ENCODE peak calls at places on chromosomes 5 and 9, in six cellular contexts. U is endodermal cell, G is neural progenitor cell, K is heart left ventricle, A is AG04450, H is OCI-LY7. C is an unnamed sample.

GRCh38 chr9:133727277-133727875 is 10.8 kb downstream of the SARDH start:
- DNase-seq in U (peak), G (peak), K (peak), A (no peak), H (no peak), C (no peak)

GRCh38 chr9:29701971-29702370 is 2128.7 kb upstream of the C9orf72 start:
- DNase-seq in U (no peak), G (no peak), K (no peak), A (no peak), H (no peak), C (peak)

GRCh38 chr9:89893886-89894285 is 289.1 kb downstream of the GADD45G start:
- DNase-seq in U (no peak), G (no peak), K (no peak), A (no peak), H (no peak), C (no peak)

GRCh38 chr5:78501411-78502338 is 141.3 kb downstream of the SCAMP1 start:
- DNase-seq in U (peak), G (no peak), K (no peak), A (no peak), H (no peak), C (no peak)

GRCh38 chr9:111978616-111979015 is 82.0 kb downstream of the UGCG start:
- DNase-seq in U (no peak), G (no peak), K (no peak), A (no peak), H (no peak), C (no peak)

GRCh38 chr9:32899181-32899580 is 102.2 kb downstream of the APTX start:
- DNase-seq in U (no peak), G (no peak), K (no peak), A (no peak), H (no peak), C (peak)

GRCh38 chr9:23825700-23826099 is 340 bp downstream of the ELAVL2 start:
- DNase-seq in U (no peak), G (peak), K (no peak), A (no peak), H (no peak), C (no peak)

GRCh38 chr5:6492934-6493333 is 44.3 kb downstream of the UBE2QL1 start:
- DNase-seq in U (no peak), G (no peak), K (no peak), A (no peak), H (no peak), C (no peak)

GRCh38 chr5:120035815-120036577 is 406.6 kb downstream of the FAM170A start:
- DNase-seq in U (no peak), G (no peak), K (no peak), A (no peak), H (no peak), C (no peak)

GRCh38 chr5:54616031-54616430 is 98.5 kb downstream of the SNX18 start:
- DNase-seq in U (no peak), G (no peak), K (no peak), A (peak), H (no peak), C (peak)

GRCh38 chr9:89635007-89635742 is 30.4 kb downstream of the GADD45G start:
- DNase-seq in U (no peak), G (no peak), K (no peak), A (no peak), H (no peak), C (peak)

DNA sequence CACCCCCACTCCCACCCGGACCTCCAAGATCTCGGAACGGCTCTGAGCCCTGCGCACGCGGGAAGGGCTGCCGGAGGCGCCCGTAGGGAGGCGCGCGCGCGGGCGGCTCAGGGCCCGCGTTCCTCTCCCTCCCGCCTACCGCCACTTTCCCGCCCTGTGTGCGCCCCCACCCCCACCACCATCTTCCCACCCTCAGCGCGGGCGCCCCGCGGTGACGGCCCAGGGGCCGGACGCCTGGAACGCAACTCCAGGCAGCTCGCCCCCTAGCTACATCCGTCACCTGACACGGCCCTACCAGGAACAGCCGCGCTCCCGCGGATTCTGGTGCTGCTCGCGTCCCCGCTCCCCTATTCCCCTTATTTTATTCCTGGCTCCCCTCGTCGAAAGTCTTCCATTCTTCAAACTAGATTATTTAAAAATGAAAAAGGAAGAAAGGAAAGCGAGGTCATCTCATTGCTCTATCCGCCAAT is at the start of gene CDKN2B-AS1:
- DNase-seq in U (peak), G (peak), K (peak), A (no peak), H (peak), C (peak)
- TF ChIP-seq CTCF in U (no peak), G (no peak), K (no peak), A (peak), H (peak), C (peak)

DNA sequence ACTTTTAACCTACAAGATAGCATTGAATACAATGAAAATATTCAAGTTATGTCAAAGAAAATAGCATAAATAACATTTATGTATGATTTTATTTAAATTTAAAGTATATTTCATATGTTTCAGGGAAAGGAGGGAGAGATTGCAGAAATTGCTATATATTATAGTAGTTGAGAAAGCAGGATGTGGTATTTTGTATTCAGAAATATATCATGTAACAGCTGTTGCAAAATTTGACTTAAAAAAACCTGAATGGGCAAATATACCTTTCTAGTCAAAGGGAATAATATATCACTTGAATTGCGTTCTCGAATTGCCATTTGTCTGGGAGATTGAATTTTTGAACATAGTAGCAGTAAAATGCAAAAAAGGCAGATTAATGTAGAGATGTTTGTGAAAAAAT is 80.6 kb downstream of the PAM start:
- DNase-seq in U (no peak), G (no peak), K (no peak), A (no peak), H (no peak), C (no peak)
- H3K4me3 ChIP-seq in U (no peak), G (no peak), K (no peak), A (no peak), H (no peak), C (no peak)

GRCh38 chr5:64532212-64532611 is 26.4 kb downstream of the RGS7BP start:
- DNase-seq in U (no peak), G (peak), K (no peak), A (no peak), H (no peak), C (no peak)

GRCh38 chr5:64532657-64533056 is 26.8 kb downstream of the RGS7BP start:
- DNase-seq in U (no peak), G (peak), K (no peak), A (no peak), H (no peak), C (no peak)

DNA sequence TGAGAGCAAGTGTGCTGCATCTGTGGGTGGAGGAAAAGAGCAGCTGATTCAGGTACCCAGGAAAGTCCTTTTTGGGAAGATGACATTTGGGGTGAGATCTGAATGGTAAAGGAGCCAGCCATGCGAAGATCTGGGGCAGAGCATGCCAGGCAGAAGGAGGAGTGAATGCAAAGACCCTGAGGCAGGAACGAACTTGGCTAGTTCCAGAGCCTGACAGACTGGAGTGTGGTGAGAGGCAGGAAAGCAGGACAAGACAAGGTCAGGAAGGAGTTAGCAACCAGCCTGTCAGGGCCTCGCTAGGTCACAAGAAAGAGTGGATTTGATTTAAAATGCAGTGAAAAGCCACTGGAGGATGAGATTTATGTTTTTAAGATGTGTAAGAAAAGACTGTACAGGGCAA is 28.2 kb downstream of the RGS7BP start:
- DNase-seq in U (no peak), G (no peak), K (no peak), A (no peak), H (no peak), C (peak)
- TF ChIP-seq CTCF in U (no peak), G (no peak), K (no peak), A (no peak), H (no peak), C (no peak)

GRCh38 chr5:126354012-126354856 is 69.0 kb upstream of the GRAMD2B start:
- DNase-seq in U (no peak), G (peak), K (no peak), A (peak), H (peak), C (peak)

GRCh38 chr5:126357585-126358342 is 65.4 kb upstream of the GRAMD2B start:
- DNase-seq in U (no peak), G (no peak), K (no peak), A (no peak), H (no peak), C (no peak)

GRCh38 chr5:126354857-126355731 is 68.1 kb upstream of the GRAMD2B start:
- DNase-seq in U (no peak), G (no peak), K (no peak), A (no peak), H (no peak), C (no peak)

GRCh38 chr5:126358525-126358924 is 64.7 kb upstream of the GRAMD2B start:
- DNase-seq in U (no peak), G (no peak), K (no peak), A (no peak), H (no peak), C (no peak)

DNA sequence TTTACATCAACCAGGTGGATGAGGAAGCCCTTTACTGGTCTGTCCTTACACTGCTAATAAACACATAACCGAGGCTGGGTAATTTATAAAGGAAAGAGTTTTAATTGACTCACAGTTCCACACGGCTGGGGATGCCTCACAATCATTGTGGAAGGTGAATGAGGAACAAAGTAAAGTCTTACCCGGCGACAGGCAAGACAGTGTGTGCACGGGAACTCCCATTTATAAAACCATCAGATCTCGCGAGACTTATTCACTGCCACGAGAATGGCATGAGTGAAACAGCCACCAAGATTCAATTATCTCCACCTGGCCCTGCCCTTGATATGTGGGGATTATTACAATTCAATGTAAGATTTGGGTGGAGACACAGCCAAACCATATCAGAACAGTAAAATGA is 67.3 kb upstream of the GRAMD2B start:
- DNase-seq in U (no peak), G (no peak), K (no peak), A (no peak), H (peak), C (no peak)
- H3K4me3 ChIP-seq in U (no peak), G (no peak), K (no peak), A (no peak), H (no peak), C (no peak)

GRCh38 chr5:42894057-42894456 is 82.4 kb upstream of the SELENOP start:
- DNase-seq in U (peak), G (peak), K (no peak), A (no peak), H (no peak), C (no peak)
- TF ChIP-seq CTCF in U (peak), G (peak), K (peak), A (peak), H (peak), C (no peak)

DNA sequence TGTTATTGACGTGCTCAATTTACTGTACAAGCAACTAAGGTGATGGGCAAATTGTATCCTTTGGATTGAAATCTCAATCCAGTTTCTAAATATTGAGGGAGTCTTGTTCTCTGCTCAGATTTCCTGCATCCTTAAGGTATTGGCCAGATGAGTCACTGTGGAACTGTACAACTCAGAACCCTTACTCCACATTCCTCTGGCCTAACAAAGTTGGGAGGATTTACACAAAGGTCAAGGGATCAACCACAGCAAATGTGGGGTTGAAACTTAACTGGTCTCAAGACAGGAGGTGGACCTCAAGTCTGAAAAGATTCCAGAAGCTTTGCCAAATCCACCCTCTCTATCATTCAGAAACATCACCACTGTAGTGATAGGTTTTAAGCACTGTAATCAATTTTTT is 81.5 kb upstream of the AGXT2 start:
- DNase-seq in U (no peak), G (no peak), K (no peak), A (no peak), H (no peak), C (peak)
- H3K4me3 ChIP-seq in U (no peak), G (no peak), K (no peak), A (no peak), H (no peak), C (no peak)

GRCh38 chr5:142131394-142131793 is 22.8 kb downstream of the NDFIP1 start:
- DNase-seq in U (no peak), G (no peak), K (no peak), A (no peak), H (no peak), C (no peak)

GRCh38 chr5:142128675-142129208 is 20.2 kb downstream of the NDFIP1 start:
- DNase-seq in U (no peak), G (no peak), K (no peak), A (no peak), H (no peak), C (no peak)

GRCh38 chr5:142125963-142126362 is 17.4 kb downstream of the NDFIP1 start:
- DNase-seq in U (no peak), G (no peak), K (no peak), A (no peak), H (no peak), C (no peak)

GRCh38 chr5:142125378-142125777 is 16.8 kb downstream of the NDFIP1 start:
- DNase-seq in U (no peak), G (no peak), K (no peak), A (no peak), H (no peak), C (no peak)

GRCh38 chr5:142129447-142129846 is 20.9 kb downstream of the NDFIP1 start:
- DNase-seq in U (no peak), G (no peak), K (no peak), A (no peak), H (no peak), C (no peak)
- TF ChIP-seq CTCF in U (no peak), G (no peak), K (no peak), A (no peak), H (no peak), C (no peak)

GRCh38 chr9:38010918-38011704 is 57.9 kb downstream of the SHB start:
- DNase-seq in U (no peak), G (no peak), K (no peak), A (no peak), H (no peak), C (no peak)
- H3K4me3 ChIP-seq in U (no peak), G (no peak), K (no peak), A (no peak), H (no peak), C (no peak)

DNA sequence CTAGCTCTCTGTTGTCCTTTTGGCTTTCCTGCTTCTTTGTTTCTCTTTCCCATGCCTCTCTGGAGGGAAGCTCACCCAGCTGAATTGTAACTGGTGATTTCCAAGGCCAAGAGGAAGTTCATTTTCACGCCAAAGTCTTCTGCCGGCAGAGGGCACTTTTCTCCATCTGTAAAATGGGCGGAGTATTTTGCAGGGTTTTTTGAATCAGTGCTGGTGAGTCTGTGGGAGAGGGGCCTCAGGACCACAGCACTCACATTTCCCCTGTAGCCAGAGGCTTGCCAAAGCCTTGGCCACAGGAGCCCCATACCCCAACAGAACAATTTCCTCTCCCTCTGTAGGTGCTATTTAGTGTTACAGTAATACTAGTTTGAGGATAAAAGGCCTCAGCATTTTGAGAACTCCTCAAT is 42.3 kb upstream of the MATR3 start:
- DNase-seq in U (no peak), G (no peak), K (no peak), A (no peak), H (peak), C (no peak)
- TF ChIP-seq CTCF in U (peak), G (no peak), K (no peak), A (peak), H (peak), C (peak)

GRCh38 chr5:1846583-1846982 is 36.1 kb downstream of the IRX4 start:
- DNase-seq in U (no peak), G (no peak), K (no peak), A (no peak), H (no peak), C (no peak)

GRCh38 chr5:1844708-1845436 is 37.9 kb downstream of the IRX4 start:
- DNase-seq in U (no peak), G (no peak), K (no peak), A (no peak), H (no peak), C (no peak)

GRCh38 chr5:1847056-1847455 is 35.7 kb downstream of the IRX4 start:
- DNase-seq in U (no peak), G (no peak), K (no peak), A (no peak), H (no peak), C (no peak)

GRCh38 chr5:1845696-1846095 is 37.0 kb downstream of the IRX4 start:
- DNase-seq in U (no peak), G (no peak), K (no peak), A (no peak), H (no peak), C (no peak)

GRCh38 chr5:1847611-1848010 is 35.1 kb downstream of the IRX4 start:
- DNase-seq in U (no peak), G (no peak), K (no peak), A (no peak), H (no peak), C (no peak)
- H3K4me3 ChIP-seq in U (no peak), G (no peak), K (no peak), A (no peak), H (no peak), C (no peak)

C was measured in bronchial epithelial cell.